ENCODE peak calls at places on chromosome 21, in seven cellular contexts. L is non-pigmented ciliary epithelial cell, M is GM04503, U is NCI-H69, R is esophagus squamous epithelium, W is Right ventricle myocardium superior, K is GM20000. F is an unnamed sample.

GRCh38 chr21:37710555-37711293 is 205.5 kb downstream of the KCNJ6 start:
- DNase-seq in W (no peak), L (no peak), K (no peak), M (no peak), R (no peak), U (peak), F (peak)

GRCh38 chr21:44390886-44391285 is 37.5 kb downstream of the TRPM2 start:
- DNase-seq in M (no peak), W (no peak), K (no peak), U (no peak), L (no peak), R (no peak), F (no peak)

GRCh38 chr21:44875341-44875740 is 1.9 kb upstream of the PTTG1IP start:
- DNase-seq in K (no peak), M (no peak), L (no peak), U (peak), R (no peak), W (no peak), F (no peak)

GRCh38 chr21:17537299-17537698 is 24.5 kb downstream of the CXADR start:
- DNase-seq in K (no peak), L (no peak), R (no peak), W (no peak), M (no peak), U (no peak), F (no peak)

GRCh38 chr21:37908691-37909090 is 7.6 kb downstream of the KCNJ6 start:
- DNase-seq in R (no peak), L (no peak), W (no peak), K (no peak), U (no peak), M (no peak), F (no peak)

GRCh38 chr21:28308516-28308915 is 684.2 kb downstream of the LTN1 start:
- DNase-seq in M (no peak), U (no peak), W (no peak), K (no peak), R (no peak), L (no peak), F (no peak)

GRCh38 chr21:18350216-18350615 is 53.4 kb downstream of the TMPRSS15 start:
- DNase-seq in L (no peak), M (no peak), K (no peak), R (no peak), W (no peak), U (no peak), F (no peak)

GRCh38 chr21:43697758-43698643 is 20.9 kb upstream of the PDXK start:
- DNase-seq in L (no peak), R (no peak), U (no peak), K (no peak), M (no peak), W (peak), F (no peak)

GRCh38 chr21:16891821-16892220 is 621.0 kb upstream of the CXADR start:
- DNase-seq in R (no peak), L (peak), M (peak), W (no peak), K (no peak), U (no peak), F (no peak)

GRCh38 chr21:45854702-45855247 is 126.8 kb upstream of the COL6A1 start:
- DNase-seq in K (no peak), U (no peak), W (no peak), M (no peak), R (no peak), L (no peak), F (no peak)

F was measured in Right ventricle myocardium inferior.